ENCODE peak calls at places on chromosomes 16 and 17, in five cellular contexts. O is retinal pigment epithelial cell; D is HFF-Myc; A is fibroblast of the aortic adventitia; G is stimulated activated CD8-positive, alpha-beta memory T cell treated with anti-CD3 and anti-CD28 coated beads, Interleukin-15, amount 100 ng/mL, for 24 hours. Y is an unnamed sample.
A peak's percentile ranks its signal among the peaks of the same experiment; 100 is the strongest.

GRCh38 chr17:12024332-12024731 is 3.7 kb downstream of the MAP2K4 start:
- DNase-seq in D (no peak), A (peak; percentile 56), O (peak; percentile 56), G (no peak), Y (no peak)

GRCh38 chr16:66898207-66898606 is 17.9 kb downstream of the PDP2 start:
- DNase-seq in O (no peak), G (no peak), D (no peak), A (peak; percentile 78), Y (no peak)

GRCh38 chr17:80636356-80637285 is 92.0 kb downstream of the RPTOR start:
- DNase-seq in O (no peak), A (no peak), D (no peak), G (no peak), Y (no peak)

GRCh38 chr17:5486206-5487124 is at the start of gene MIS12:
- DNase-seq in O (peak; percentile 98), A (peak; percentile 99), D (peak; percentile 96), G (peak; percentile 86), Y (peak; percentile 86)

GRCh38 chr17:45092932-45093430 is 31.9 kb downstream of the NMT1 start:
- DNase-seq in O (peak; percentile 96), G (no peak), A (peak; percentile 99), D (peak; percentile 94), Y (no peak)

GRCh38 chr17:78789149-78789662 is 7.1 kb upstream of the CYTH1 start:
- DNase-seq in D (no peak), O (no peak), A (no peak), G (no peak), Y (no peak)

GRCh38 chr17:72390675-72391501 is 270.1 kb downstream of the SOX9 start:
- DNase-seq in O (no peak), D (no peak), A (no peak), G (no peak), Y (no peak)

GRCh38 chr17:70230883-70231282 is 61.6 kb downstream of the KCNJ2 start:
- DNase-seq in A (no peak), O (no peak), D (no peak), G (no peak), Y (no peak)

GRCh38 chr17:36608794-36609497 is 7.6 kb downstream of the MRM1 start:
- DNase-seq in G (no peak), A (peak; percentile 73), D (no peak), O (no peak), Y (no peak)

GRCh38 chr16:2212362-2213324 is 2.0 kb upstream of the BRICD5 start:
- DNase-seq in G (no peak), A (no peak), O (no peak), D (no peak), Y (no peak)

GRCh38 chr17:65797809-65798208 is 236.4 kb upstream of the AXIN2 start:
- DNase-seq in A (no peak), D (no peak), O (no peak), G (no peak), Y (no peak)

GRCh38 chr16:85607331-85607765 is 5.8 kb upstream of the GSE1 start:
- DNase-seq in G (no peak), O (no peak), D (no peak), A (no peak), Y (no peak)

GRCh38 chr17:57228921-57229320 is 27.4 kb upstream of the MSI2 start:
- DNase-seq in A (no peak), O (no peak), G (no peak), D (no peak), Y (no peak)

GRCh38 chr17:80619535-80620235 is 75.0 kb downstream of the RPTOR start:
- DNase-seq in O (no peak), A (no peak), D (no peak), G (no peak), Y (no peak)

GRCh38 chr16:46883690-46884512 is at the start of gene GPT2:
- DNase-seq in G (peak; percentile 61), O (peak; percentile 81), A (peak; percentile 91), D (peak; percentile 72), Y (peak; percentile 43)

GRCh38 chr17:77893144-77894044 is 65.1 kb upstream of the TNRC6C start:
- DNase-seq in A (no peak), O (no peak), D (no peak), G (no peak), Y (no peak)

GRCh38 chr17:39092672-39093250 is 58.7 kb downstream of the PLXDC1 start:
- DNase-seq in D (no peak), O (no peak), G (no peak), A (no peak), Y (no peak)

GRCh38 chr16:29947897-29948296 is 14.0 kb upstream of the TMEM219 start:
- DNase-seq in G (no peak), A (no peak), D (no peak), O (no peak), Y (no peak)

GRCh38 chr16:52621651-52622050 is 74.7 kb upstream of the TOX3 start:
- DNase-seq in O (no peak), A (no peak), G (no peak), D (no peak), Y (no peak)

GRCh38 chr17:18896146-18896545 is 38.2 kb downstream of the PRPSAP2 start:
- DNase-seq in G (no peak), A (no peak), O (no peak), D (no peak), Y (no peak)

GRCh38 chr17:45820052-45820780 is 24.5 kb upstream of the SPPL2C start:
- DNase-seq in G (no peak), O (no peak), A (no peak), D (no peak), Y (no peak)